ENCODE peak calls at places on chromosomes 1 and 21, in nine cellular contexts. V is heart right ventricle, A is neural crest cell, N is IMR-90, Y is tibial artery, G is colonic mucosa, E is MCF 10A, S is SK-N-SH, J is HepG2. M is an unnamed sample.

GRCh38 chr1:202234331-202235002 is 40.9 kb downstream of the LGR6 start:
- DNase-seq in V (no peak), A (no peak), N (peak; percentile 37), Y (no peak), G (no peak), E (no peak), S (no peak), J (peak; percentile 11), M (no peak)

GRCh38 chr1:244255426-244255965 is 196.2 kb downstream of the ADSS2 start:
- DNase-seq in V (no peak), A (no peak), N (no peak), Y (no peak), G (no peak), E (no peak), S (no peak), J (no peak), M (no peak)

GRCh38 chr21:34205811-34206635 is 132.6 kb downstream of the MRPS6 start:
- DNase-seq in V (no peak), A (no peak), N (no peak), Y (no peak), G (no peak), E (no peak), S (no peak), J (no peak), M (no peak)

GRCh38 chr1:23801338-23801748 is 789 bp upstream of the GALE start:
- DNase-seq in V (no peak), A (no peak), N (no peak), Y (no peak), G (no peak), E (peak; percentile 39), S (peak; percentile 37), J (no peak), M (no peak)

GRCh38 chr1:228084797-228085196 is 2.3 kb downstream of the ARF1 start:
- DNase-seq in V (no peak), A (no peak), N (no peak), Y (no peak), G (no peak), E (no peak), S (no peak), J (no peak), M (no peak)

GRCh38 chr1:93124556-93125368 is 45.7 kb downstream of the MTF2 start:
- DNase-seq in V (no peak), A (no peak), N (no peak), Y (no peak), G (no peak), E (no peak), S (no peak), J (no peak), M (no peak)

GRCh38 chr1:219152759-219153158 is 20.9 kb upstream of the LYPLAL1 start:
- DNase-seq in V (no peak), A (no peak), N (no peak), Y (no peak), G (no peak), E (no peak), S (no peak), J (no peak), M (no peak)

GRCh38 chr1:212557739-212558664 is 50.6 kb upstream of the ATF3 start:
- DNase-seq in V (peak; percentile 61), A (peak; percentile 31), N (peak; percentile 8), Y (peak; percentile 58), G (peak; percentile 74), E (no peak), S (peak; percentile 78), J (no peak), M (peak; percentile 52)

GRCh38 chr21:41196990-41197389 is 29.0 kb downstream of the BACE2 start:
- DNase-seq in V (no peak), A (no peak), N (peak; percentile 43), Y (no peak), G (no peak), E (peak; percentile 54), S (no peak), J (no peak), M (no peak)

GRCh38 chr1:199685369-199685768 is 342.1 kb upstream of the NR5A2 start:
- DNase-seq in V (no peak), A (no peak), N (peak; percentile 75), Y (no peak), G (no peak), E (peak; percentile 70), S (no peak), J (peak; percentile 7), M (no peak)

GRCh38 chr1:145792484-145792883 is 31.4 kb downstream of the RNF115 start:
- DNase-seq in V (no peak), A (no peak), N (no peak), Y (no peak), G (no peak), E (no peak), S (no peak), J (no peak), M (no peak)

GRCh38 chr1:23210351-23210785 is 6.9 kb downstream of the HTR1D start:
- DNase-seq in V (no peak), A (no peak), N (no peak), Y (no peak), G (no peak), E (peak; percentile 37), S (no peak), J (no peak), M (no peak)

GRCh38 chr21:42063206-42063577 is 7.9 kb upstream of the UMODL1 start:
- DNase-seq in V (no peak), A (no peak), N (no peak), Y (no peak), G (peak; percentile 54), E (no peak), S (no peak), J (no peak), M (no peak)

GRCh38 chr1:181097242-181097641 is 8.7 kb downstream of the IER5 start:
- DNase-seq in V (no peak), A (no peak), N (peak; percentile 61), Y (no peak), G (no peak), E (no peak), S (peak; percentile 52), J (no peak), M (peak; percentile 53)

GRCh38 chr1:15189692-15190321 is 36.3 kb downstream of the TMEM51 start:
- DNase-seq in V (no peak), A (no peak), N (no peak), Y (no peak), G (peak; percentile 66), E (no peak), S (no peak), J (peak; percentile 90), M (no peak)

GRCh38 chr1:66278260-66279046 is 255.5 kb upstream of the SGIP1 start:
- DNase-seq in V (no peak), A (no peak), N (no peak), Y (no peak), G (no peak), E (no peak), S (no peak), J (no peak), M (no peak)

GRCh38 chr1:10738125-10738746 is 58.2 kb downstream of the CASZ1 start:
- DNase-seq in V (no peak), A (no peak), N (no peak), Y (no peak), G (peak; percentile 80), E (no peak), S (no peak), J (no peak), M (no peak)

DNA sequence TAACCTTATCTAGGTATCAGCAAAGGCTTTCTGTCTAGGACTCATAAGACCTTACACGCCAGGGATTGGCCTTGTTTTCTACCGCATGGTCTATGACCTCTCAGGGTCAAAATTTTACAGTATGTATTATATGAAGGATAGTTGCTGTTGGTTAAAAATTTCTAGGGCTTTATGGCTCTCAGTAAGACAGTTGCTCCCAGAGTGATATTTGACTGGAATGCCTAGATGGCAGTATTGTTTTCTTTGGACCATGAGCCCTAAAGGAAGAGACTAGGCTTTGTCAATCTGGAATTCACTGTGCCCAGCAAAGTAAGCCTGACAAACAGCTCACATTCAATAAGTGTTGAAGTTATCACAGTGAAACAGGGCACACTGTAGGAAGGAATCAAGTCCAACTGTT is 37.6 kb downstream of the C1orf87 start:
- DNase-seq in V (no peak), A (no peak), N (no peak), Y (no peak), G (no peak), E (no peak), S (no peak), J (peak; percentile 2), M (no peak)
- TF ChIP-seq CTCF in V (no peak), A (no peak), N (no peak), Y (no peak), G (no peak), E (no peak), S (no peak), J (peak; percentile 23), M (no peak)

DNA sequence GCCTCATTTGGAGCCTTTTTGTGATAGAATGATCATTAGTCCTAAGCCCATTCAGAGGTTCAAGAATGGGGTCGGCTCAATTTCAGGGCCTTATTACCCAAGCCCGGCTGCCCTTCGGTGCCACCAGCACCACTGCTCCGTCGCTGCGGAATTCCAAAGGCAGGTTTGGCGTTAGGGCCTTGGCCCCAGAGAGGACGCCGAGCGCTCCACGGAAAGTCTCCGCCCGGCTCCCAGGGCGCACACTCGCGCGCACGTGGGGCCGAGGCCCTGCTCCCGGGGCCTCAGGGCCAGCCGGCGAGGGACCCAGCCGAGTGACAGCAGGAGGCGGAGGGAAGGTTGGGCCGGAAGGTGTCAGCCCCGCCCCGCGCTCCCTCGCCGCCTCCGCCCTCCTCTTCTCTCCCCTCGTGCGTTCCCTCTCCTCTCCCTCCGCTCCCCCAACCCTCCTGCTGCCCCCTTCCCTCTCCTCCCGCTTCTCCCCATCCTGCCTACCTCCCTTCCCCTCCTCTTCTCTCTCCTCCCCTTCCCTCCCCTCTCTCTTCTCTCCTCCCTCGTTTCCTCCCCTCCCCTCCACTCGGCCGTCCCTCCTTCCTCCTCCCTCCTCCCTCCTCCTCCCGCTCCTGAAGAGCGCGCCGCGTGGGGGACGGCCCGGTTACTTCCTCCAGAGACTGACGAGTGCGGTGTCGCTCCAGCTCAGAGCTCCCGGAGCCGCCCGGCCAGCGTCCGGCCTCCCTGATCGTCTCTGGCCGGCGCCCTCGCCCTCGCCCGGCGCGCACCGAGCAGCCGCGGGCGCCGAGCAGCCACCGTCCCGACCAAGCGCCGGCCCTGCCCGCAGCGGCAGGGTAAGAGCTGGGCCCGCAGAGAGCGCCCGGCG is at the start of gene ETS2:
- DNase-seq in V (peak; percentile 94), A (peak; percentile 70), N (peak; percentile 92), Y (peak; percentile 90), G (peak; percentile 94), E (peak; percentile 97), S (peak; percentile 91), J (peak; percentile 84), M (peak; percentile 81)
- TF ChIP-seq CTCF in V (no peak), A (peak; percentile 28), N (no peak), Y (no peak), G (no peak), E (no peak), S (no peak), J (peak; percentile 24), M (no peak)

GRCh38 chr1:155093938-155094621 is 15.4 kb downstream of the EFNA3 start:
- DNase-seq in V (peak; percentile 62), A (no peak), N (peak; percentile 45), Y (no peak), G (peak; percentile 49), E (peak; percentile 76), S (peak; percentile 77), J (peak; percentile 46), M (peak; percentile 61)
- TF ChIP-seq CTCF in V (peak; percentile 37), A (peak; percentile 60), N (peak; percentile 54), Y (peak; percentile 47), G (no peak), E (peak; percentile 50), S (peak; percentile 57), J (peak; percentile 66), M (peak; percentile 27)

GRCh38 chr21:39373634-39374033 is 24.7 kb upstream of the HMGN1 start:
- DNase-seq in V (no peak), A (no peak), N (peak; percentile 47), Y (no peak), G (no peak), E (peak; percentile 39), S (peak; percentile 54), J (peak; percentile 62), M (no peak)
- TF ChIP-seq CTCF in V (no peak), A (peak; percentile 53), N (peak; percentile 32), Y (peak; percentile 32), G (peak; percentile 33), E (peak; percentile 32), S (peak; percentile 50), J (peak; percentile 73), M (no peak)